ENCODE peak calls at places on chromosomes 16 and 17, in eight cellular contexts. One of them, this sample, is unnamed.

GRCh38 chr17:62966426-62967110 is 533 bp downstream of the TANC2 start:
- DNase-seq in GM12865: no peak
- DNase-seq in fibroblast of pulmonary artery: peak
- DNase-seq in transverse colon: peak
- DNase-seq in uterus: peak
- DNase-seq in endothelial cell: peak
- DNase-seq in fibroblast of lung: no peak
- DNase-seq in cardiac fibroblast: peak
- DNase-seq in this sample: no peak

GRCh38 chr17:59561042-59561441 is 4.4 kb upstream of the DHX40 start:
- DNase-seq in fibroblast of lung: peak
- DNase-seq in cardiac fibroblast: peak
- DNase-seq in transverse colon: no peak
- DNase-seq in GM12865: peak
- DNase-seq in fibroblast of pulmonary artery: peak
- DNase-seq in endothelial cell: peak
- DNase-seq in uterus: no peak
- DNase-seq in this sample: no peak

GRCh38 chr16:49620158-49620867 is 235.6 kb downstream of the ZNF423 start:
- DNase-seq in uterus: peak
- DNase-seq in fibroblast of lung: peak
- DNase-seq in GM12865: no peak
- DNase-seq in transverse colon: peak
- DNase-seq in fibroblast of pulmonary artery: peak
- DNase-seq in endothelial cell: no peak
- DNase-seq in cardiac fibroblast: peak
- DNase-seq in this sample: no peak

GRCh38 chr17:19716108-19717030 is at the start of gene SLC47A2:
- DNase-seq in GM12865: no peak
- DNase-seq in fibroblast of lung: no peak
- DNase-seq in fibroblast of pulmonary artery: no peak
- DNase-seq in transverse colon: no peak
- DNase-seq in endothelial cell: no peak
- DNase-seq in cardiac fibroblast: no peak
- DNase-seq in uterus: no peak
- DNase-seq in this sample: no peak

GRCh38 chr17:41322264-41322902 is 6.9 kb upstream of the KRTAP17-1 start:
- DNase-seq in GM12865: peak
- DNase-seq in fibroblast of lung: peak
- DNase-seq in fibroblast of pulmonary artery: peak
- DNase-seq in cardiac fibroblast: peak
- DNase-seq in transverse colon: no peak
- DNase-seq in uterus: no peak
- DNase-seq in endothelial cell: no peak
- DNase-seq in this sample: no peak

GRCh38 chr16:49495596-49496355 is 122.2 kb downstream of the C16orf78 start:
- DNase-seq in transverse colon: no peak
- DNase-seq in uterus: peak
- DNase-seq in fibroblast of lung: no peak
- DNase-seq in cardiac fibroblast: no peak
- DNase-seq in endothelial cell: no peak
- DNase-seq in fibroblast of pulmonary artery: no peak
- DNase-seq in GM12865: no peak
- DNase-seq in this sample: no peak

GRCh38 chr17:39208893-39209292 is 8.8 kb downstream of the RPL19 start:
- DNase-seq in GM12865: peak
- DNase-seq in endothelial cell: no peak
- DNase-seq in transverse colon: peak
- DNase-seq in uterus: no peak
- DNase-seq in fibroblast of pulmonary artery: no peak
- DNase-seq in fibroblast of lung: peak
- DNase-seq in cardiac fibroblast: no peak
- DNase-seq in this sample: no peak

GRCh38 chr16:84312783-84313382 is 18.2 kb downstream of the WFDC1 start:
- DNase-seq in GM12865: no peak
- DNase-seq in fibroblast of lung: no peak
- DNase-seq in fibroblast of pulmonary artery: no peak
- DNase-seq in cardiac fibroblast: no peak
- DNase-seq in transverse colon: peak
- DNase-seq in uterus: no peak
- DNase-seq in endothelial cell: no peak
- DNase-seq in this sample: no peak

GRCh38 chr17:67500261-67500660 is 123.2 kb downstream of the PITPNC1 start:
- DNase-seq in fibroblast of pulmonary artery: peak
- DNase-seq in cardiac fibroblast: peak
- DNase-seq in GM12865: no peak
- DNase-seq in transverse colon: no peak
- DNase-seq in fibroblast of lung: no peak
- DNase-seq in endothelial cell: no peak
- DNase-seq in uterus: no peak
- DNase-seq in this sample: no peak

GRCh38 chr16:85291302-85292148 is 179.3 kb upstream of the CIBAR2 start:
- DNase-seq in fibroblast of lung: peak
- DNase-seq in fibroblast of pulmonary artery: no peak
- DNase-seq in transverse colon: peak
- DNase-seq in GM12865: no peak
- DNase-seq in endothelial cell: no peak
- DNase-seq in cardiac fibroblast: no peak
- DNase-seq in uterus: no peak
- DNase-seq in this sample: no peak

GRCh38 chr17:51423421-51424160 is 163.2 kb downstream of the UTP18 start:
- DNase-seq in GM12865: no peak
- DNase-seq in endothelial cell: no peak
- DNase-seq in fibroblast of pulmonary artery: no peak
- DNase-seq in uterus: no peak
- DNase-seq in fibroblast of lung: no peak
- DNase-seq in transverse colon: no peak
- DNase-seq in cardiac fibroblast: no peak
- DNase-seq in this sample: no peak

GRCh38 chr17:49130891-49131290 is 1.7 kb upstream of the B4GALNT2 start:
- DNase-seq in GM12865: no peak
- DNase-seq in endothelial cell: no peak
- DNase-seq in fibroblast of lung: no peak
- DNase-seq in cardiac fibroblast: peak
- DNase-seq in uterus: no peak
- DNase-seq in transverse colon: no peak
- DNase-seq in fibroblast of pulmonary artery: no peak
- DNase-seq in this sample: no peak

GRCh38 chr16:28092721-28093382 is 29.3 kb upstream of the GSG1L start:
- DNase-seq in fibroblast of lung: no peak
- DNase-seq in transverse colon: no peak
- DNase-seq in uterus: no peak
- DNase-seq in GM12865: no peak
- DNase-seq in fibroblast of pulmonary artery: no peak
- DNase-seq in cardiac fibroblast: no peak
- DNase-seq in endothelial cell: no peak
- DNase-seq in this sample: no peak

GRCh38 chr16:11224096-11224893 is 31.7 kb downstream of the SOCS1 start:
- DNase-seq in transverse colon: peak
- DNase-seq in GM12865: peak
- DNase-seq in fibroblast of lung: no peak
- DNase-seq in uterus: peak
- DNase-seq in endothelial cell: no peak
- DNase-seq in cardiac fibroblast: no peak
- DNase-seq in fibroblast of pulmonary artery: no peak
- DNase-seq in this sample: no peak

GRCh38 chr16:85088570-85089214 is 23.6 kb downstream of the CIBAR2 start:
- DNase-seq in cardiac fibroblast: no peak
- DNase-seq in GM12865: no peak
- DNase-seq in endothelial cell: no peak
- DNase-seq in transverse colon: no peak
- DNase-seq in fibroblast of pulmonary artery: no peak
- DNase-seq in uterus: no peak
- DNase-seq in fibroblast of lung: no peak
- DNase-seq in this sample: no peak

DNA sequence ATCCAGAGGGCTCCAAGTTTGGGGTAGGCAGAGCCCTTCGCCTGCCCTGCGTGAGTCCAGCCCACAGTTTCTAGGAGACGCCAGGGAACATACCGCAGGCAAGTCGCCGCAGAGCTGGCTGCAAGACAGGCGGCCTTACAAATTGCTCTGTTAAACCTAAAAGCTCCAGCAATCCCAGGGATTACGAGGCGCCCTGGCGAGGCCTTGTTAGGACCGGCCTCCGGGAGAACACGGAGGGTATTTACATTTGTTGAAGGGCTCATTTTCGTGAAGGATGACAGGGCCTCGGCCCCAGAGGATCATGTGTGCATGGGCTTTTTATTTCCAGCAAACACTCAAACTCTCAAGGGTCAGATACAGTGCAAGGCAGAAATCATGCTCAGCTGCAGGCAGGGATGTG is 77.6 kb upstream of the FOXF1 start:
- DNase-seq in fibroblast of pulmonary artery: no peak
- DNase-seq in cardiac fibroblast: no peak
- DNase-seq in fibroblast of lung: peak
- DNase-seq in endothelial cell: no peak
- DNase-seq in GM12865: no peak
- DNase-seq in uterus: no peak
- DNase-seq in transverse colon: peak
- DNase-seq in this sample: no peak
- TF ChIP-seq CTCF in fibroblast of pulmonary artery: no peak
- TF ChIP-seq CTCF in cardiac fibroblast: no peak
- TF ChIP-seq CTCF in fibroblast of lung: no peak
- TF ChIP-seq CTCF in endothelial cell: no peak
- TF ChIP-seq CTCF in GM12865: no peak
- TF ChIP-seq CTCF in uterus: no peak
- TF ChIP-seq CTCF in transverse colon: no peak
- TF ChIP-seq CTCF in this sample: no peak

GRCh38 chr16:8663192-8664089 is 11.0 kb upstream of the ABAT start:
- DNase-seq in fibroblast of lung: no peak
- DNase-seq in transverse colon: no peak
- DNase-seq in fibroblast of pulmonary artery: no peak
- DNase-seq in uterus: no peak
- DNase-seq in endothelial cell: no peak
- DNase-seq in GM12865: peak
- DNase-seq in cardiac fibroblast: no peak
- DNase-seq in this sample: no peak

GRCh38 chr16:8661703-8662102 is 12.7 kb upstream of the ABAT start:
- DNase-seq in cardiac fibroblast: no peak
- DNase-seq in fibroblast of lung: no peak
- DNase-seq in transverse colon: no peak
- DNase-seq in uterus: no peak
- DNase-seq in endothelial cell: no peak
- DNase-seq in GM12865: no peak
- DNase-seq in fibroblast of pulmonary artery: no peak
- DNase-seq in this sample: no peak

GRCh38 chr16:8665529-8665928 is 8.9 kb upstream of the ABAT start:
- DNase-seq in fibroblast of lung: no peak
- DNase-seq in transverse colon: no peak
- DNase-seq in uterus: no peak
- DNase-seq in fibroblast of pulmonary artery: no peak
- DNase-seq in GM12865: no peak
- DNase-seq in endothelial cell: no peak
- DNase-seq in cardiac fibroblast: no peak
- DNase-seq in this sample: no peak

GRCh38 chr16:8656376-8656775 is 18.0 kb upstream of the ABAT start:
- DNase-seq in fibroblast of lung: no peak
- DNase-seq in cardiac fibroblast: no peak
- DNase-seq in GM12865: no peak
- DNase-seq in fibroblast of pulmonary artery: no peak
- DNase-seq in uterus: no peak
- DNase-seq in transverse colon: no peak
- DNase-seq in endothelial cell: no peak
- DNase-seq in this sample: no peak

DNA sequence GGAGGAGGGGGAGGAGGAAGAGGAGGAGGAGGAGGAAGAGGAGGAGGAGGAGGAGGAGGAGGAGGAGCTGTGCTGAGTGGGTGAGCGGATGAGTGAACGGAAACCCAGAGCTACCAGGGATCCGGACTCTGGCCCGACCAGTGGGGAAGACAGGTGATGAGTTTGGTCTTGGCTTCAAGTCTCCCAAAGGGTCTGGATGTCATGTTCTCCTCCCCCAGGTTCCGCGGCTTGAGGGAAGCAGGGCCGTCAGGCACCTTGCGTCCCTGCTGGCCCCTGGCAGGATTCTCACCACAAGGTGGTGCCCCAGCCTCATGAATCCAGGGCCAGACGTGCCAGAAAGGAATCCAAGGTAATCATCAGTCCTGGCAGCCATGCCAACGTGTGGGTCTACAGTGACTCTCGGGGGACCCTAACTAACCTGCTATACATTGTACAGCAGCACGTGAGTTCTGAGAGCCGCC is 13.5 kb upstream of the ABAT start:
- DNase-seq in transverse colon: peak
- DNase-seq in fibroblast of lung: peak
- DNase-seq in endothelial cell: peak
- DNase-seq in GM12865: peak
- DNase-seq in cardiac fibroblast: peak
- DNase-seq in uterus: peak
- DNase-seq in fibroblast of pulmonary artery: peak
- DNase-seq in this sample: peak
- TF ChIP-seq CTCF in transverse colon: peak
- TF ChIP-seq CTCF in fibroblast of lung: peak
- TF ChIP-seq CTCF in endothelial cell: peak
- TF ChIP-seq CTCF in GM12865: peak
- TF ChIP-seq CTCF in cardiac fibroblast: peak
- TF ChIP-seq CTCF in uterus: peak
- TF ChIP-seq CTCF in fibroblast of pulmonary artery: peak
- TF ChIP-seq CTCF in this sample: peak

GRCh38 chr16:24834459-24835335 is 11.1 kb upstream of the SLC5A11 start:
- DNase-seq in fibroblast of lung: peak
- DNase-seq in cardiac fibroblast: peak
- DNase-seq in transverse colon: peak
- DNase-seq in GM12865: peak
- DNase-seq in fibroblast of pulmonary artery: peak
- DNase-seq in endothelial cell: peak
- DNase-seq in uterus: no peak
- DNase-seq in this sample: no peak
- TF ChIP-seq CTCF in fibroblast of lung: peak
- TF ChIP-seq CTCF in cardiac fibroblast: peak
- TF ChIP-seq CTCF in transverse colon: peak
- TF ChIP-seq CTCF in GM12865: peak
- TF ChIP-seq CTCF in fibroblast of pulmonary artery: peak
- TF ChIP-seq CTCF in endothelial cell: no peak
- TF ChIP-seq CTCF in uterus: no peak
- TF ChIP-seq CTCF in this sample: peak

GRCh38 chr16:30896203-30896889 is at the start of gene CTF1:
- DNase-seq in GM12865: no peak
- DNase-seq in uterus: peak
- DNase-seq in fibroblast of pulmonary artery: peak
- DNase-seq in fibroblast of lung: peak
- DNase-seq in endothelial cell: peak
- DNase-seq in cardiac fibroblast: peak
- DNase-seq in transverse colon: peak
- DNase-seq in this sample: no peak

GRCh38 chr16:30895592-30896202 is 717 bp upstream of the CTF1 start:
- DNase-seq in endothelial cell: no peak
- DNase-seq in fibroblast of pulmonary artery: peak
- DNase-seq in fibroblast of lung: no peak
- DNase-seq in cardiac fibroblast: no peak
- DNase-seq in transverse colon: no peak
- DNase-seq in GM12865: no peak
- DNase-seq in uterus: peak
- DNase-seq in this sample: no peak

GRCh38 chr16:30894540-30895368 is 877 bp upstream of the BCL7C start:
- DNase-seq in fibroblast of lung: peak
- DNase-seq in GM12865: no peak
- DNase-seq in cardiac fibroblast: no peak
- DNase-seq in transverse colon: no peak
- DNase-seq in fibroblast of pulmonary artery: peak
- DNase-seq in uterus: no peak
- DNase-seq in endothelial cell: no peak
- DNase-seq in this sample: no peak

GRCh38 chr16:30899794-30900193 is 3.4 kb downstream of the CTF1 start:
- DNase-seq in fibroblast of pulmonary artery: no peak
- DNase-seq in GM12865: no peak
- DNase-seq in transverse colon: no peak
- DNase-seq in fibroblast of lung: no peak
- DNase-seq in uterus: no peak
- DNase-seq in cardiac fibroblast: no peak
- DNase-seq in endothelial cell: no peak
- DNase-seq in this sample: no peak

GRCh38 chr16:30896890-30897730 is 696 bp downstream of the CTF1 start:
- DNase-seq in GM12865: peak
- DNase-seq in fibroblast of pulmonary artery: peak
- DNase-seq in cardiac fibroblast: peak
- DNase-seq in endothelial cell: peak
- DNase-seq in uterus: peak
- DNase-seq in fibroblast of lung: peak
- DNase-seq in transverse colon: peak
- DNase-seq in this sample: no peak
- TF ChIP-seq CTCF in GM12865: no peak
- TF ChIP-seq CTCF in fibroblast of pulmonary artery: no peak
- TF ChIP-seq CTCF in cardiac fibroblast: no peak
- TF ChIP-seq CTCF in endothelial cell: no peak
- TF ChIP-seq CTCF in uterus: no peak
- TF ChIP-seq CTCF in fibroblast of lung: no peak
- TF ChIP-seq CTCF in transverse colon: no peak
- TF ChIP-seq CTCF in this sample: no peak